ENCODE peak calls at places on chromosomes 7 and 10, in ten cellular contexts. One of them, this sample, is unnamed.

GRCh38 chr10:3530346-3531096 is 254.5 kb downstream of the KLF6 start:
- DNase-seq in KBM-7: no peak
- DNase-seq in hepatic stellate cell: no peak
- DNase-seq in NCI-H1105 treated with DMSO at 0.1 percent for 48 hours: no peak
- DNase-seq in NCI-H1092 treated with DMSO at 0.1 percent for 48 hours: no peak
- DNase-seq in GM23338: no peak
- DNase-seq in glutamatergic neuron: no peak
- DNase-seq in AG09309: no peak
- DNase-seq in midbrain: no peak
- DNase-seq in HTR-8/SVneo: no peak
- DNase-seq in this sample: no peak

GRCh38 chr7:13416544-13416943 is 572.9 kb downstream of the ETV1 start:
- DNase-seq in glutamatergic neuron: no peak
- DNase-seq in NCI-H1105 treated with DMSO at 0.1 percent for 48 hours: no peak
- DNase-seq in hepatic stellate cell: no peak
- DNase-seq in GM23338: no peak
- DNase-seq in NCI-H1092 treated with DMSO at 0.1 percent for 48 hours: no peak
- DNase-seq in KBM-7: no peak
- DNase-seq in midbrain: no peak
- DNase-seq in HTR-8/SVneo: no peak
- DNase-seq in AG09309: no peak
- DNase-seq in this sample: no peak

GRCh38 chr10:89357955-89358354 is 19.9 kb upstream of the IFIT1B start:
- DNase-seq in KBM-7: peak; percentile 61
- DNase-seq in GM23338: no peak
- DNase-seq in HTR-8/SVneo: no peak
- DNase-seq in glutamatergic neuron: no peak
- DNase-seq in NCI-H1105 treated with DMSO at 0.1 percent for 48 hours: no peak
- DNase-seq in hepatic stellate cell: no peak
- DNase-seq in AG09309: no peak
- DNase-seq in midbrain: no peak
- DNase-seq in NCI-H1092 treated with DMSO at 0.1 percent for 48 hours: no peak
- DNase-seq in this sample: no peak

GRCh38 chr7:152876749-152877148 is 117.2 kb downstream of the ACTR3B start:
- DNase-seq in AG09309: no peak
- DNase-seq in NCI-H1105 treated with DMSO at 0.1 percent for 48 hours: no peak
- DNase-seq in midbrain: no peak
- DNase-seq in hepatic stellate cell: no peak
- DNase-seq in GM23338: no peak
- DNase-seq in HTR-8/SVneo: no peak
- DNase-seq in NCI-H1092 treated with DMSO at 0.1 percent for 48 hours: no peak
- DNase-seq in KBM-7: no peak
- DNase-seq in glutamatergic neuron: no peak
- DNase-seq in this sample: no peak

GRCh38 chr10:125000366-125001312 is 58.7 kb downstream of the ZRANB1 start:
- DNase-seq in midbrain: peak; percentile 68
- DNase-seq in NCI-H1105 treated with DMSO at 0.1 percent for 48 hours: no peak
- DNase-seq in hepatic stellate cell: peak; percentile 43
- DNase-seq in GM23338: peak; percentile 41
- DNase-seq in NCI-H1092 treated with DMSO at 0.1 percent for 48 hours: no peak
- DNase-seq in glutamatergic neuron: peak; percentile 57
- DNase-seq in KBM-7: no peak
- DNase-seq in HTR-8/SVneo: no peak
- DNase-seq in AG09309: no peak
- DNase-seq in this sample: no peak

GRCh38 chr10:71505366-71505760 is 108.6 kb downstream of the CDH23 start:
- DNase-seq in NCI-H1105 treated with DMSO at 0.1 percent for 48 hours: no peak
- DNase-seq in AG09309: no peak
- DNase-seq in HTR-8/SVneo: no peak
- DNase-seq in KBM-7: no peak
- DNase-seq in GM23338: no peak
- DNase-seq in midbrain: no peak
- DNase-seq in glutamatergic neuron: no peak
- DNase-seq in NCI-H1092 treated with DMSO at 0.1 percent for 48 hours: no peak
- DNase-seq in hepatic stellate cell: no peak
- DNase-seq in this sample: no peak

GRCh38 chr10:73644015-73644743 is 2.9 kb upstream of the MYOZ1 start:
- DNase-seq in KBM-7: peak; percentile 85
- DNase-seq in hepatic stellate cell: peak; percentile 76
- DNase-seq in HTR-8/SVneo: peak; percentile 76
- DNase-seq in glutamatergic neuron: peak; percentile 46
- DNase-seq in NCI-H1105 treated with DMSO at 0.1 percent for 48 hours: peak; percentile 51
- DNase-seq in NCI-H1092 treated with DMSO at 0.1 percent for 48 hours: peak; percentile 25
- DNase-seq in GM23338: peak; percentile 89
- DNase-seq in midbrain: peak; percentile 77
- DNase-seq in AG09309: peak; percentile 33
- DNase-seq in this sample: peak; percentile 77

GRCh38 chr7:130733866-130734524 is at the start of gene KLF14:
- DNase-seq in AG09309: no peak
- DNase-seq in NCI-H1092 treated with DMSO at 0.1 percent for 48 hours: peak; percentile 50
- DNase-seq in glutamatergic neuron: peak; percentile 52
- DNase-seq in NCI-H1105 treated with DMSO at 0.1 percent for 48 hours: peak; percentile 51
- DNase-seq in GM23338: peak; percentile 55
- DNase-seq in hepatic stellate cell: peak; percentile 28
- DNase-seq in midbrain: no peak
- DNase-seq in KBM-7: peak; percentile 20
- DNase-seq in HTR-8/SVneo: peak; percentile 19
- DNase-seq in this sample: peak; percentile 76

GRCh38 chr10:102835007-102835482 is 2.2 kb downstream of the CYP17A1 start:
- DNase-seq in NCI-H1105 treated with DMSO at 0.1 percent for 48 hours: peak; percentile 54
- DNase-seq in HTR-8/SVneo: peak; percentile 87
- DNase-seq in KBM-7: peak; percentile 88
- DNase-seq in hepatic stellate cell: peak; percentile 78
- DNase-seq in AG09309: peak; percentile 24
- DNase-seq in GM23338: peak; percentile 96
- DNase-seq in glutamatergic neuron: peak; percentile 86
- DNase-seq in NCI-H1092 treated with DMSO at 0.1 percent for 48 hours: peak; percentile 66
- DNase-seq in midbrain: peak; percentile 78
- DNase-seq in this sample: peak; percentile 82

GRCh38 chr7:76260171-76260703 is 42.2 kb upstream of the HSPB1 start:
- DNase-seq in AG09309: no peak
- DNase-seq in glutamatergic neuron: peak; percentile 76
- DNase-seq in hepatic stellate cell: peak; percentile 43
- DNase-seq in NCI-H1105 treated with DMSO at 0.1 percent for 48 hours: peak; percentile 68
- DNase-seq in midbrain: no peak
- DNase-seq in GM23338: peak; percentile 96
- DNase-seq in KBM-7: no peak
- DNase-seq in NCI-H1092 treated with DMSO at 0.1 percent for 48 hours: peak; percentile 64
- DNase-seq in HTR-8/SVneo: peak; percentile 70
- DNase-seq in this sample: peak; percentile 99

GRCh38 chr7:787332-788240 is 44.7 kb upstream of the SUN1 start:
- DNase-seq in hepatic stellate cell: no peak
- DNase-seq in GM23338: peak; percentile 30
- DNase-seq in midbrain: no peak
- DNase-seq in NCI-H1092 treated with DMSO at 0.1 percent for 48 hours: no peak
- DNase-seq in HTR-8/SVneo: peak; percentile 57
- DNase-seq in glutamatergic neuron: no peak
- DNase-seq in KBM-7: no peak
- DNase-seq in NCI-H1105 treated with DMSO at 0.1 percent for 48 hours: no peak
- DNase-seq in AG09309: no peak
- DNase-seq in this sample: no peak

GRCh38 chr10:65571011-65571570 is 1354.7 kb upstream of the LRRTM3 start:
- DNase-seq in NCI-H1092 treated with DMSO at 0.1 percent for 48 hours: no peak
- DNase-seq in GM23338: peak; percentile 64
- DNase-seq in hepatic stellate cell: no peak
- DNase-seq in NCI-H1105 treated with DMSO at 0.1 percent for 48 hours: no peak
- DNase-seq in HTR-8/SVneo: no peak
- DNase-seq in KBM-7: peak; percentile 62
- DNase-seq in AG09309: no peak
- DNase-seq in midbrain: no peak
- DNase-seq in glutamatergic neuron: no peak
- DNase-seq in this sample: no peak

GRCh38 chr7:147775564-147775963 is 815.0 kb upstream of the C7orf33 start:
- DNase-seq in NCI-H1092 treated with DMSO at 0.1 percent for 48 hours: peak; percentile 82
- DNase-seq in glutamatergic neuron: no peak
- DNase-seq in midbrain: no peak
- DNase-seq in HTR-8/SVneo: no peak
- DNase-seq in AG09309: peak; percentile 10
- DNase-seq in NCI-H1105 treated with DMSO at 0.1 percent for 48 hours: peak; percentile 17
- DNase-seq in GM23338: no peak
- DNase-seq in hepatic stellate cell: no peak
- DNase-seq in KBM-7: no peak
- DNase-seq in this sample: no peak

GRCh38 chr10:1007583-1007982 is 18.1 kb downstream of the IDI2 start:
- DNase-seq in glutamatergic neuron: no peak
- DNase-seq in hepatic stellate cell: no peak
- DNase-seq in HTR-8/SVneo: no peak
- DNase-seq in AG09309: no peak
- DNase-seq in KBM-7: no peak
- DNase-seq in GM23338: no peak
- DNase-seq in midbrain: no peak
- DNase-seq in NCI-H1105 treated with DMSO at 0.1 percent for 48 hours: no peak
- DNase-seq in NCI-H1092 treated with DMSO at 0.1 percent for 48 hours: no peak
- DNase-seq in this sample: no peak

GRCh38 chr7:73869011-73869785 is 8.2 kb downstream of the TMEM270 start:
- DNase-seq in NCI-H1092 treated with DMSO at 0.1 percent for 48 hours: no peak
- DNase-seq in HTR-8/SVneo: no peak
- DNase-seq in NCI-H1105 treated with DMSO at 0.1 percent for 48 hours: no peak
- DNase-seq in midbrain: no peak
- DNase-seq in KBM-7: no peak
- DNase-seq in glutamatergic neuron: no peak
- DNase-seq in AG09309: no peak
- DNase-seq in GM23338: peak; percentile 52
- DNase-seq in hepatic stellate cell: peak; percentile 62
- DNase-seq in this sample: no peak

GRCh38 chr7:30206466-30206865 is 71.7 kb downstream of the MTURN start:
- DNase-seq in AG09309: no peak
- DNase-seq in NCI-H1092 treated with DMSO at 0.1 percent for 48 hours: no peak
- DNase-seq in KBM-7: no peak
- DNase-seq in hepatic stellate cell: no peak
- DNase-seq in glutamatergic neuron: peak; percentile 18
- DNase-seq in midbrain: no peak
- DNase-seq in NCI-H1105 treated with DMSO at 0.1 percent for 48 hours: no peak
- DNase-seq in GM23338: peak; percentile 10
- DNase-seq in HTR-8/SVneo: peak; percentile 33
- DNase-seq in this sample: no peak

GRCh38 chr10:117137911-117138642 is at the start of gene VAX1:
- DNase-seq in KBM-7: no peak
- DNase-seq in glutamatergic neuron: peak; percentile 61
- DNase-seq in NCI-H1092 treated with DMSO at 0.1 percent for 48 hours: no peak
- DNase-seq in hepatic stellate cell: no peak
- DNase-seq in GM23338: peak; percentile 61
- DNase-seq in midbrain: no peak
- DNase-seq in HTR-8/SVneo: no peak
- DNase-seq in AG09309: no peak
- DNase-seq in NCI-H1105 treated with DMSO at 0.1 percent for 48 hours: peak; percentile 9
- DNase-seq in this sample: no peak

GRCh38 chr7:156096806-156097538 is 284.7 kb upstream of the SHH start:
- DNase-seq in KBM-7: no peak
- DNase-seq in HTR-8/SVneo: no peak
- DNase-seq in midbrain: no peak
- DNase-seq in NCI-H1092 treated with DMSO at 0.1 percent for 48 hours: no peak
- DNase-seq in GM23338: no peak
- DNase-seq in NCI-H1105 treated with DMSO at 0.1 percent for 48 hours: no peak
- DNase-seq in hepatic stellate cell: no peak
- DNase-seq in AG09309: no peak
- DNase-seq in glutamatergic neuron: no peak
- DNase-seq in this sample: no peak

GRCh38 chr10:72088879-72089585 is 681 bp upstream of the SPOCK2 start:
- DNase-seq in hepatic stellate cell: no peak
- DNase-seq in NCI-H1105 treated with DMSO at 0.1 percent for 48 hours: no peak
- DNase-seq in GM23338: peak; percentile 21
- DNase-seq in glutamatergic neuron: peak; percentile 86
- DNase-seq in KBM-7: peak; percentile 65
- DNase-seq in AG09309: no peak
- DNase-seq in HTR-8/SVneo: no peak
- DNase-seq in NCI-H1092 treated with DMSO at 0.1 percent for 48 hours: peak; percentile 69
- DNase-seq in midbrain: peak; percentile 51
- DNase-seq in this sample: no peak

GRCh38 chr7:76340617-76341131 is 18.1 kb downstream of the YWHAG start:
- DNase-seq in glutamatergic neuron: no peak
- DNase-seq in midbrain: no peak
- DNase-seq in KBM-7: no peak
- DNase-seq in AG09309: peak; percentile 53
- DNase-seq in NCI-H1105 treated with DMSO at 0.1 percent for 48 hours: no peak
- DNase-seq in hepatic stellate cell: peak; percentile 57
- DNase-seq in GM23338: no peak
- DNase-seq in NCI-H1092 treated with DMSO at 0.1 percent for 48 hours: no peak
- DNase-seq in HTR-8/SVneo: no peak
- DNase-seq in this sample: no peak

GRCh38 chr7:11707606-11708193 is 124.3 kb downstream of the THSD7A start:
- DNase-seq in midbrain: no peak
- DNase-seq in glutamatergic neuron: no peak
- DNase-seq in NCI-H1092 treated with DMSO at 0.1 percent for 48 hours: no peak
- DNase-seq in hepatic stellate cell: no peak
- DNase-seq in GM23338: no peak
- DNase-seq in AG09309: no peak
- DNase-seq in KBM-7: no peak
- DNase-seq in NCI-H1105 treated with DMSO at 0.1 percent for 48 hours: peak; percentile 23
- DNase-seq in HTR-8/SVneo: no peak
- DNase-seq in this sample: no peak

GRCh38 chr10:63236113-63236935 is 103.2 kb downstream of the NRBF2 start:
- DNase-seq in AG09309: peak; percentile 82
- DNase-seq in midbrain: no peak
- DNase-seq in NCI-H1105 treated with DMSO at 0.1 percent for 48 hours: no peak
- DNase-seq in GM23338: no peak
- DNase-seq in HTR-8/SVneo: peak; percentile 69
- DNase-seq in glutamatergic neuron: no peak
- DNase-seq in NCI-H1092 treated with DMSO at 0.1 percent for 48 hours: no peak
- DNase-seq in hepatic stellate cell: peak; percentile 50
- DNase-seq in KBM-7: peak; percentile 75
- DNase-seq in this sample: no peak

GRCh38 chr7:3630081-3630480 is 329.0 kb downstream of the SDK1 start:
- DNase-seq in GM23338: no peak
- DNase-seq in AG09309: no peak
- DNase-seq in glutamatergic neuron: no peak
- DNase-seq in HTR-8/SVneo: no peak
- DNase-seq in KBM-7: no peak
- DNase-seq in NCI-H1092 treated with DMSO at 0.1 percent for 48 hours: no peak
- DNase-seq in midbrain: no peak
- DNase-seq in hepatic stellate cell: no peak
- DNase-seq in NCI-H1105 treated with DMSO at 0.1 percent for 48 hours: no peak
- DNase-seq in this sample: no peak

GRCh38 chr10:34181545-34182300 is 633.4 kb downstream of the PARD3 start:
- DNase-seq in HTR-8/SVneo: no peak
- DNase-seq in midbrain: no peak
- DNase-seq in NCI-H1092 treated with DMSO at 0.1 percent for 48 hours: no peak
- DNase-seq in GM23338: peak; percentile 31
- DNase-seq in KBM-7: no peak
- DNase-seq in AG09309: no peak
- DNase-seq in glutamatergic neuron: no peak
- DNase-seq in NCI-H1105 treated with DMSO at 0.1 percent for 48 hours: no peak
- DNase-seq in hepatic stellate cell: no peak
- DNase-seq in this sample: no peak

GRCh38 chr7:3204526-3204925 is 96.5 kb upstream of the SDK1 start:
- DNase-seq in NCI-H1105 treated with DMSO at 0.1 percent for 48 hours: no peak
- DNase-seq in NCI-H1092 treated with DMSO at 0.1 percent for 48 hours: no peak
- DNase-seq in glutamatergic neuron: no peak
- DNase-seq in KBM-7: no peak
- DNase-seq in GM23338: no peak
- DNase-seq in hepatic stellate cell: no peak
- DNase-seq in midbrain: no peak
- DNase-seq in HTR-8/SVneo: no peak
- DNase-seq in AG09309: no peak
- DNase-seq in this sample: no peak

GRCh38 chr7:138632866-138633602 is 68.1 kb downstream of the SVOPL start:
- DNase-seq in GM23338: no peak
- DNase-seq in KBM-7: no peak
- DNase-seq in NCI-H1105 treated with DMSO at 0.1 percent for 48 hours: no peak
- DNase-seq in HTR-8/SVneo: no peak
- DNase-seq in midbrain: no peak
- DNase-seq in AG09309: no peak
- DNase-seq in glutamatergic neuron: no peak
- DNase-seq in hepatic stellate cell: no peak
- DNase-seq in NCI-H1092 treated with DMSO at 0.1 percent for 48 hours: no peak
- DNase-seq in this sample: no peak

GRCh38 chr7:128458956-128459355 is 3.3 kb downstream of the HILPDA start:
- DNase-seq in NCI-H1105 treated with DMSO at 0.1 percent for 48 hours: no peak
- DNase-seq in AG09309: no peak
- DNase-seq in NCI-H1092 treated with DMSO at 0.1 percent for 48 hours: no peak
- DNase-seq in KBM-7: no peak
- DNase-seq in glutamatergic neuron: no peak
- DNase-seq in GM23338: no peak
- DNase-seq in hepatic stellate cell: no peak
- DNase-seq in HTR-8/SVneo: no peak
- DNase-seq in midbrain: no peak
- DNase-seq in this sample: no peak

GRCh38 chr7:66460921-66461361 is 167.7 kb upstream of the KCTD7 start:
- DNase-seq in HTR-8/SVneo: no peak
- DNase-seq in GM23338: no peak
- DNase-seq in NCI-H1092 treated with DMSO at 0.1 percent for 48 hours: no peak
- DNase-seq in KBM-7: no peak
- DNase-seq in midbrain: no peak
- DNase-seq in NCI-H1105 treated with DMSO at 0.1 percent for 48 hours: no peak
- DNase-seq in AG09309: no peak
- DNase-seq in glutamatergic neuron: no peak
- DNase-seq in hepatic stellate cell: no peak
- DNase-seq in this sample: peak; percentile 38